ENCODE peak calls at places on chromosomes 7 and 10, in nine cellular contexts. I, Z, F, A, O, K, U, Q and G are unnamed samples.
A peak's percentile ranks its signal among the peaks of the same experiment; 100 is the strongest.

GRCh38 chr10:14063531-14064317 is 267.0 kb downstream of the FRMD4A start:
- DNase-seq in Q (no peak), A (no peak), U (no peak), K (no peak), F (peak; percentile 47), I (no peak), Z (no peak), O (peak; percentile 72), G (no peak)

GRCh38 chr7:42745357-42746022 is 166.4 kb downstream of the C7orf25 start:
- DNase-seq in K (peak; percentile 42), U (peak; percentile 42), F (peak; percentile 38), O (peak; percentile 49), Z (peak; percentile 23), A (peak; percentile 16), Q (peak; percentile 89), I (peak; percentile 64), G (peak; percentile 52)

GRCh38 chr7:111112439-111112838 is 21.5 kb downstream of the LRRN3 start:
- DNase-seq in I (no peak), K (no peak), Z (no peak), A (no peak), Q (no peak), O (no peak), F (no peak), U (no peak), G (no peak)

GRCh38 chr7:127035203-127035849 is 217.4 kb downstream of the GRM8 start:
- DNase-seq in K (no peak), Z (no peak), I (no peak), Q (no peak), O (no peak), U (no peak), A (no peak), F (peak; percentile 11), G (no peak)

GRCh38 chr10:45403151-45403550 is 29.1 kb downstream of the ALOX5 start:
- DNase-seq in A (no peak), K (peak; percentile 83), O (no peak), F (no peak), I (no peak), Q (no peak), Z (no peak), U (no peak), G (no peak)

GRCh38 chr7:36115448-36116321 is 37.4 kb upstream of the EEPD1 start:
- DNase-seq in K (peak; percentile 97), U (no peak), O (peak; percentile 99), F (peak; percentile 92), Q (no peak), A (peak; percentile 90), Z (peak; percentile 80), I (no peak), G (no peak)

GRCh38 chr10:98262571-98262970 is 5.4 kb downstream of the LOXL4 start:
- DNase-seq in A (peak; percentile 42), F (no peak), U (peak; percentile 51), I (no peak), K (peak; percentile 70), Q (peak; percentile 75), O (peak; percentile 81), Z (peak; percentile 48), G (peak; percentile 13)

GRCh38 chr7:24968165-24968564 is 11.8 kb downstream of the OSBPL3 start:
- DNase-seq in A (no peak), Q (no peak), K (no peak), I (no peak), Z (no peak), O (no peak), F (no peak), U (no peak), G (no peak)

GRCh38 chr7:46315891-46316290 is 394.8 kb upstream of the IGFBP3 start:
- DNase-seq in F (peak; percentile 16), O (peak; percentile 81), U (no peak), K (peak; percentile 58), I (no peak), Z (no peak), Q (no peak), A (no peak), G (no peak)

GRCh38 chr7:79176859-79177477 is 276.5 kb downstream of the MAGI2 start:
- DNase-seq in Z (peak; percentile 23), A (peak; percentile 24), I (peak; percentile 56), Q (peak; percentile 71), F (peak; percentile 58), U (peak; percentile 58), O (peak; percentile 75), K (peak; percentile 66), G (peak; percentile 14)

GRCh38 chr10:62972103-62972502 is 155.9 kb upstream of the EGR2 start:
- DNase-seq in K (peak; percentile 90), A (no peak), Z (no peak), Q (no peak), F (no peak), I (no peak), U (no peak), O (peak; percentile 76), G (no peak)

GRCh38 chr7:134886353-134887057 is 99.8 kb upstream of the AGBL3 start:
- DNase-seq in I (no peak), A (no peak), K (peak; percentile 62), Q (no peak), F (peak; percentile 38), U (no peak), Z (no peak), O (peak; percentile 74), G (no peak)

GRCh38 chr10:71209324-71210030 is 2.9 kb upstream of the UNC5B start:
- DNase-seq in U (no peak), K (no peak), Q (no peak), I (no peak), A (no peak), Z (no peak), F (no peak), O (no peak), G (no peak)

GRCh38 chr10:102243304-102243703 is 2.0 kb upstream of the PITX3 start:
- DNase-seq in O (peak; percentile 89), U (no peak), Z (no peak), A (no peak), Q (no peak), K (peak; percentile 70), F (no peak), I (no peak), G (no peak)

GRCh38 chr10:29472268-29473086 is 162.3 kb downstream of the SVIL start:
- DNase-seq in K (no peak), A (no peak), Q (no peak), U (no peak), F (no peak), Z (no peak), O (no peak), I (no peak), G (no peak)
- H3K36me3 ChIP-seq in K (peaks cover 10% of the 10 kb centered on the region), A (peaks cover 4% of the 10 kb centered on the region), Q (no peaks in the 10 kb centered on the region), U (no peaks in the 10 kb centered on the region), F (no peaks in the 10 kb centered on the region), Z (peaks cover 82% of the 10 kb centered on the region), O (peaks cover 5% of the 10 kb centered on the region), I (peaks cover 2% of the 10 kb centered on the region), G (no peaks in the 10 kb centered on the region)

GRCh38 chr7:29854257-29854938 is 48.1 kb downstream of the WIPF3 start:
- DNase-seq in K (peak; percentile 63), O (peak; percentile 46), Q (peak; percentile 73), Z (no peak), I (no peak), A (no peak), U (no peak), F (peak; percentile 71), G (no peak)

GRCh38 chr7:29853775-29854174 is 47.5 kb downstream of the WIPF3 start:
- DNase-seq in O (no peak), K (no peak), Q (no peak), A (no peak), Z (no peak), F (no peak), I (no peak), U (no peak), G (no peak)

GRCh38 chr7:29852457-29852856 is 46.1 kb downstream of the WIPF3 start:
- DNase-seq in U (no peak), A (no peak), O (no peak), Z (no peak), I (no peak), K (peak; percentile 10), Q (no peak), F (no peak), G (no peak)

GRCh38 chr7:29851487-29851886 is 45.2 kb downstream of the WIPF3 start:
- DNase-seq in A (no peak), F (no peak), K (no peak), O (no peak), Q (no peak), I (no peak), U (no peak), Z (no peak), G (no peak)

GRCh38 chr7:29853072-29853471 is 46.8 kb downstream of the WIPF3 start:
- DNase-seq in U (no peak), I (no peak), F (no peak), A (no peak), Q (no peak), K (peak; percentile 3), Z (no peak), O (no peak), G (no peak)
- TF ChIP-seq EZH2phosphoT487 in U (no peak), I (no peak), F (no peak), A (no peak), Q (no peak), K (no peak), Z (no peak), O (no peak), G (no peak)

DNA sequence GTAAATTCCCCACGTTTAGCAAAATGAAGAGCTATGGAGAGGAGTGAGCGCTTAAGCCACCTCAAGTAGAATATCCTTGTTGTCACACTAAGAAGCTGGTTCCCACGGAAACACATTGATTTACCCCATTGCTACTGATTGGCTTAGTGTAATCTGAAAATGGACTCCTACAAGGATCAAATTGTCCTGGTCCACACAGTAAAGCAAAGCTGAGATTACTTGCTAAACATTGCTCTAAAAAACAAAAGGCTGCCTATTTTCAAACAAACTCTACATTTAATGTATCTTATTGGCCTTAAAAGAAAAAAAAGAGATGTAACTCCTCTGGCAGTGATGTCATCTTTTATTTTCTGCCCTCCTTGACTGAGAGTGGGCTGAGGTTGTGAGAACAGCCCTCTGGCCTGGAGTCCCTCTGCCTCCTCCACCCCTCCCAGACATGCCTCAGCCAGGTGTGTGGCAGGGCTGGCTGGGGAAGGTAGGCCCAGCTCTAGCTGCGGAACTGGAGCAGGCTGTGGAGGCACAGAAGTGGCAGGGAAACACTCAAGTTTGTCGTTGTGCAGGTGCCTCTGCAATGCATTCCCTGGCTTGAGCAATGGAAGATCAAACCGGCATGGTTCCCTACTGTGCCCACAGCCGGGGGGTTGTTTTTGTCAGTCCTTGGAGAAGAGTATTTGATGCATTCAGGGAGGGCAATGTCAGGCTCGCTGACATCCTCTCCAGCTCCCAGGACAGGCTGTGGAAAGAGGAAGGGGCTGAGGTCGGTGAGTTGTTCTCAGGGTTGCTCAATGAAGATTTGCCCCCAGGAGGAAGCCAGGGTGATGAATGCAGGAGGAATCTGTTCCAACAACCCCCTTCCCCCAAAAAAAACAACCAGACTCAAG is 9.1 kb downstream of the KLF6 start:
- DNase-seq in A (peak; percentile 55), F (peak; percentile 70), I (peak; percentile 63), Q (peak; percentile 75), K (peak; percentile 41), Z (no peak), U (no peak), O (peak; percentile 71), G (no peak)
- H3K36me3 ChIP-seq in A (peaks cover 33% of the 10 kb centered on the region), F (peaks cover 15% of the 10 kb centered on the region), I (peaks cover 7% of the 10 kb centered on the region), Q (peaks cover 38% of the 10 kb centered on the region), K (peaks cover 36% of the 10 kb centered on the region), Z (peaks cover 50% of the 10 kb centered on the region), U (peaks cover 38% of the 10 kb centered on the region), O (peaks cover 47% of the 10 kb centered on the region), G (peaks cover 70% of the 10 kb centered on the region)

DNA sequence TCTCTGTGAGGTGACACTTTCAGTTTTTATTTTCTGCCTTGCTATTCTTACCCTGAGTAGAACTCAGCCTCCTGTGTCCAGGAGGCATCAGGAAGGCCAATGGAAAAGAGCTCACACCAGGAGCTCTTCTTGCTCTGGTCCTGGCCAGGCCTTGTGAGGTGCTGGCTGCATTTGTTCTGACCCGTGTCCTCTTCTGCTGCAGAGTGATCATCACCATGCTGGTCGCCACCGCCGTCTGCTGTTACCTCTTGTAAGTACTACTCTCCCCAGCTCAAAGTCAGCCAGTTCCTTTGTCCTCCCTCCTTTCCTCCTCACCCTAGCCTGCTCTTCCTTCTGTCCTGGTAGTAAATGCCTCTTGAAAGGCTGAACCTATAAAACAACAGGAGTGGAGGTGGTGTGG is 1.6 kb downstream of the ATP6V0E2 start:
- DNase-seq in U (no peak), A (no peak), Z (no peak), Q (no peak), I (no peak), K (no peak), F (no peak), O (no peak), G (no peak)
- TF ChIP-seq EZH2phosphoT487 in U (no peak), A (no peak), Z (no peak), Q (no peak), I (no peak), K (no peak), F (no peak), O (no peak), G (no peak)